ENCODE peak calls at places on chromosome 13, in eight cellular contexts. One of them, this sample, is unnamed.

GRCh38 chr13:97425570-97425969 is 8.4 kb upstream of the RAP2A start:
- DNase-seq in H54: no peak
- DNase-seq in activated naive CD4-positive, alpha-beta T cell treated with anti-CD3 and anti-CD28 coated beads, Interleukin-2, amount 10 ng/mL, durations not matched to agents 7 days and 5 days: no peak
- DNase-seq in activated CD4-positive, alpha-beta T cell treated with anti-CD3 and anti-CD28 coated beads, Interleukin-2, amount 50 U/mL, for 24 hours: no peak
- DNase-seq in body of pancreas: no peak
- DNase-seq in pancreas: no peak
- DNase-seq in SK-MEL-5: no peak
- DNase-seq in SHP77 treated with DMSO at 0.1 percent for 48 hours: no peak
- DNase-seq in this sample: no peak

GRCh38 chr13:46094478-46094877 is 10.4 kb downstream of the CPB2 start:
- DNase-seq in H54: no peak
- DNase-seq in activated naive CD4-positive, alpha-beta T cell treated with anti-CD3 and anti-CD28 coated beads, Interleukin-2, amount 10 ng/mL, durations not matched to agents 7 days and 5 days: no peak
- DNase-seq in activated CD4-positive, alpha-beta T cell treated with anti-CD3 and anti-CD28 coated beads, Interleukin-2, amount 50 U/mL, for 24 hours: no peak
- DNase-seq in body of pancreas: no peak
- DNase-seq in pancreas: no peak
- DNase-seq in SK-MEL-5: no peak
- DNase-seq in SHP77 treated with DMSO at 0.1 percent for 48 hours: no peak
- DNase-seq in this sample: no peak

GRCh38 chr13:114259374-114259773 is 22.0 kb upstream of the UPF3A start:
- DNase-seq in H54: no peak
- DNase-seq in activated naive CD4-positive, alpha-beta T cell treated with anti-CD3 and anti-CD28 coated beads, Interleukin-2, amount 10 ng/mL, durations not matched to agents 7 days and 5 days: no peak
- DNase-seq in activated CD4-positive, alpha-beta T cell treated with anti-CD3 and anti-CD28 coated beads, Interleukin-2, amount 50 U/mL, for 24 hours: no peak
- DNase-seq in body of pancreas: no peak
- DNase-seq in pancreas: no peak
- DNase-seq in SK-MEL-5: no peak
- DNase-seq in SHP77 treated with DMSO at 0.1 percent for 48 hours: no peak
- DNase-seq in this sample: no peak

GRCh38 chr13:109706015-109706715 is 80.2 kb downstream of the IRS2 start:
- DNase-seq in H54: no peak
- DNase-seq in activated naive CD4-positive, alpha-beta T cell treated with anti-CD3 and anti-CD28 coated beads, Interleukin-2, amount 10 ng/mL, durations not matched to agents 7 days and 5 days: no peak
- DNase-seq in activated CD4-positive, alpha-beta T cell treated with anti-CD3 and anti-CD28 coated beads, Interleukin-2, amount 50 U/mL, for 24 hours: no peak
- DNase-seq in body of pancreas: no peak
- DNase-seq in pancreas: no peak
- DNase-seq in SK-MEL-5: no peak
- DNase-seq in SHP77 treated with DMSO at 0.1 percent for 48 hours: no peak
- DNase-seq in this sample: no peak

GRCh38 chr13:114068723-114069322 is 63.6 kb downstream of the RASA3 start:
- DNase-seq in H54: no peak
- DNase-seq in activated naive CD4-positive, alpha-beta T cell treated with anti-CD3 and anti-CD28 coated beads, Interleukin-2, amount 10 ng/mL, durations not matched to agents 7 days and 5 days: no peak
- DNase-seq in activated CD4-positive, alpha-beta T cell treated with anti-CD3 and anti-CD28 coated beads, Interleukin-2, amount 50 U/mL, for 24 hours: no peak
- DNase-seq in body of pancreas: no peak
- DNase-seq in pancreas: no peak
- DNase-seq in SK-MEL-5: peak; percentile 22
- DNase-seq in SHP77 treated with DMSO at 0.1 percent for 48 hours: no peak
- DNase-seq in this sample: no peak

GRCh38 chr13:40187836-40188591 is 478.4 kb downstream of the FOXO1 start:
- DNase-seq in H54: no peak
- DNase-seq in activated naive CD4-positive, alpha-beta T cell treated with anti-CD3 and anti-CD28 coated beads, Interleukin-2, amount 10 ng/mL, durations not matched to agents 7 days and 5 days: peak; percentile 84
- DNase-seq in activated CD4-positive, alpha-beta T cell treated with anti-CD3 and anti-CD28 coated beads, Interleukin-2, amount 50 U/mL, for 24 hours: no peak
- DNase-seq in body of pancreas: no peak
- DNase-seq in pancreas: no peak
- DNase-seq in SK-MEL-5: no peak
- DNase-seq in SHP77 treated with DMSO at 0.1 percent for 48 hours: no peak
- DNase-seq in this sample: no peak

GRCh38 chr13:45162821-45163220 is 38.0 kb downstream of the KCTD4 start:
- DNase-seq in H54: peak; percentile 40
- DNase-seq in activated naive CD4-positive, alpha-beta T cell treated with anti-CD3 and anti-CD28 coated beads, Interleukin-2, amount 10 ng/mL, durations not matched to agents 7 days and 5 days: no peak
- DNase-seq in activated CD4-positive, alpha-beta T cell treated with anti-CD3 and anti-CD28 coated beads, Interleukin-2, amount 50 U/mL, for 24 hours: no peak
- DNase-seq in body of pancreas: no peak
- DNase-seq in pancreas: no peak
- DNase-seq in SK-MEL-5: no peak
- DNase-seq in SHP77 treated with DMSO at 0.1 percent for 48 hours: no peak
- DNase-seq in this sample: no peak

GRCh38 chr13:113990321-113990837 is 16.5 kb upstream of the C13orf46 start:
- DNase-seq in H54: no peak
- DNase-seq in activated naive CD4-positive, alpha-beta T cell treated with anti-CD3 and anti-CD28 coated beads, Interleukin-2, amount 10 ng/mL, durations not matched to agents 7 days and 5 days: peak; percentile 16
- DNase-seq in activated CD4-positive, alpha-beta T cell treated with anti-CD3 and anti-CD28 coated beads, Interleukin-2, amount 50 U/mL, for 24 hours: no peak
- DNase-seq in body of pancreas: no peak
- DNase-seq in pancreas: peak; percentile 10
- DNase-seq in SK-MEL-5: no peak
- DNase-seq in SHP77 treated with DMSO at 0.1 percent for 48 hours: no peak
- DNase-seq in this sample: no peak

GRCh38 chr13:45445053-45445452 is 19.7 kb upstream of the COG3 start:
- DNase-seq in H54: no peak
- DNase-seq in activated naive CD4-positive, alpha-beta T cell treated with anti-CD3 and anti-CD28 coated beads, Interleukin-2, amount 10 ng/mL, durations not matched to agents 7 days and 5 days: no peak
- DNase-seq in activated CD4-positive, alpha-beta T cell treated with anti-CD3 and anti-CD28 coated beads, Interleukin-2, amount 50 U/mL, for 24 hours: no peak
- DNase-seq in body of pancreas: no peak
- DNase-seq in pancreas: no peak
- DNase-seq in SK-MEL-5: no peak
- DNase-seq in SHP77 treated with DMSO at 0.1 percent for 48 hours: no peak
- DNase-seq in this sample: no peak

GRCh38 chr13:50531917-50532899 is 311.3 kb downstream of the DLEU7 start:
- DNase-seq in H54: no peak
- DNase-seq in activated naive CD4-positive, alpha-beta T cell treated with anti-CD3 and anti-CD28 coated beads, Interleukin-2, amount 10 ng/mL, durations not matched to agents 7 days and 5 days: no peak
- DNase-seq in activated CD4-positive, alpha-beta T cell treated with anti-CD3 and anti-CD28 coated beads, Interleukin-2, amount 50 U/mL, for 24 hours: no peak
- DNase-seq in body of pancreas: no peak
- DNase-seq in pancreas: no peak
- DNase-seq in SK-MEL-5: peak; percentile 72
- DNase-seq in SHP77 treated with DMSO at 0.1 percent for 48 hours: no peak
- DNase-seq in this sample: no peak

This sample was measured in coronary artery.